ENCODE peak calls at places on chromosomes 6 and 20, in four cellular contexts. One of them, this sample, is unnamed.

GRCh38 chr6:23349521-23350147 is 776.4 kb upstream of the NRSN1 start:
- DNase-seq in HEK293T: no peak
- DNase-seq in GM12878: no peak
- DNase-seq in HepG2: no peak
- DNase-seq in this sample: peak

GRCh38 chr6:6057442-6058053 is 50.8 kb upstream of the NRN1 start:
- DNase-seq in HepG2: peak
- DNase-seq in GM12878: peak
- DNase-seq in HEK293T: peak
- DNase-seq in this sample: peak

GRCh38 chr6:129136751-129137150 is 253.8 kb downstream of the LAMA2 start:
- DNase-seq in GM12878: no peak
- DNase-seq in HEK293T: no peak
- DNase-seq in HepG2: no peak
- DNase-seq in this sample: no peak

GRCh38 chr6:130434174-130434873 is 68.5 kb downstream of the TMEM200A start:
- DNase-seq in HepG2: no peak
- DNase-seq in HEK293T: no peak
- DNase-seq in GM12878: no peak
- DNase-seq in this sample: peak

GRCh38 chr6:28789553-28790083 is 134.2 kb downstream of the TRIM27 start:
- DNase-seq in HEK293T: no peak
- DNase-seq in HepG2: peak
- DNase-seq in GM12878: no peak
- DNase-seq in this sample: peak

GRCh38 chr6:145904878-145905277 is 59.3 kb downstream of the SHPRH start:
- DNase-seq in GM12878: no peak
- DNase-seq in HEK293T: no peak
- DNase-seq in HepG2: no peak
- DNase-seq in this sample: no peak

GRCh38 chr20:58017237-58017969 is 211.1 kb downstream of the ANKRD60 start:
- DNase-seq in HepG2: peak
- DNase-seq in GM12878: no peak
- DNase-seq in HEK293T: no peak
- DNase-seq in this sample: peak

GRCh38 chr6:157323114-157323923 is at the start of gene TMEM242:
- DNase-seq in HepG2: peak
- DNase-seq in HEK293T: peak
- DNase-seq in GM12878: peak
- DNase-seq in this sample: peak

GRCh38 chr6:125839879-125840278 is 49.1 kb downstream of the NCOA7 start:
- DNase-seq in HEK293T: no peak
- DNase-seq in GM12878: no peak
- DNase-seq in HepG2: no peak
- DNase-seq in this sample: no peak

DNA sequence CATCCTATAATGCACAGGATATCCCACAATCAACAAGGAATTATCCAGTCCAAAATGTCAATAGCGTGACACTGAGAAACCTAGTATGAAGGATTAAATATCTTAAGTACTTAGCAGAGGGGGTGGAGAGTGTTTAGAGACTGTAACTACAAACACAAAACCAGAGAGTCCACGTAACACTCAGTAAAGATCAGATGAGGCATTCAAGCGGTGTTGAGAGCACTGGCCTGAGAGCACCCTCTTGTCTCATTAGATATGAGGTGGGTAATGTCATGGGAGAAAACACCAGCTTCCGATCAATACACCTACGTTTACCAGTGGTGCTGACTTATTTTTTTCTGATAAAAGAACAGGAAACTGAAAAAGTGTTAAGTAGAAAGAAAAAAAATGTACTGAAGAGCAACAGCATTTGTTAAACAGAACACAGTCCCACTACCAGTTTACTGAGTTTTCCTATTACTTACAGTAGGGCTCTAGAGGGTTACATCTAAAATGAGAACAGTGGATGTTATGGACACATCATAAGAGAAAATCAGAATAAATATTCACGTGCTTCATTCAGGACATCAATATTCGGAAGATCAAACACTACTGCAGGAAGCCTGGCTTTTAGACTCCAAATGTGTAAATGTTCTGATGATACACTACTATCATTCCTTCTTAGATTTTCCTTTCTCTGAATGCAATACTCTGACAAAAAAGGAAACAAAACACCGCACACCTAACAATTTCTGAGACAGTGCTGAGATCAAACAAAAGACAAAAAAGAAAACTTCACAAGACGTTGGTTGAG is 2.1 kb downstream of the FAM184A start:
- DNase-seq in HEK293T: no peak
- DNase-seq in HepG2: no peak
- DNase-seq in GM12878: no peak
- DNase-seq in this sample: no peak
- TF ChIP-seq SP1 in HEK293T: no peak
- TF ChIP-seq SP1 in HepG2: no peak
- TF ChIP-seq SP1 in GM12878: no peak
- TF ChIP-seq SP1 in this sample: no peak

GRCh38 chr20:44704551-44704971 is 10.6 kb upstream of the CCN5 start:
- DNase-seq in GM12878: no peak
- DNase-seq in HEK293T: no peak
- DNase-seq in HepG2: no peak
- DNase-seq in this sample: no peak
- TF ChIP-seq SP1 in GM12878: no peak
- TF ChIP-seq SP1 in HEK293T: no peak
- TF ChIP-seq SP1 in HepG2: no peak
- TF ChIP-seq SP1 in this sample: no peak

DNA sequence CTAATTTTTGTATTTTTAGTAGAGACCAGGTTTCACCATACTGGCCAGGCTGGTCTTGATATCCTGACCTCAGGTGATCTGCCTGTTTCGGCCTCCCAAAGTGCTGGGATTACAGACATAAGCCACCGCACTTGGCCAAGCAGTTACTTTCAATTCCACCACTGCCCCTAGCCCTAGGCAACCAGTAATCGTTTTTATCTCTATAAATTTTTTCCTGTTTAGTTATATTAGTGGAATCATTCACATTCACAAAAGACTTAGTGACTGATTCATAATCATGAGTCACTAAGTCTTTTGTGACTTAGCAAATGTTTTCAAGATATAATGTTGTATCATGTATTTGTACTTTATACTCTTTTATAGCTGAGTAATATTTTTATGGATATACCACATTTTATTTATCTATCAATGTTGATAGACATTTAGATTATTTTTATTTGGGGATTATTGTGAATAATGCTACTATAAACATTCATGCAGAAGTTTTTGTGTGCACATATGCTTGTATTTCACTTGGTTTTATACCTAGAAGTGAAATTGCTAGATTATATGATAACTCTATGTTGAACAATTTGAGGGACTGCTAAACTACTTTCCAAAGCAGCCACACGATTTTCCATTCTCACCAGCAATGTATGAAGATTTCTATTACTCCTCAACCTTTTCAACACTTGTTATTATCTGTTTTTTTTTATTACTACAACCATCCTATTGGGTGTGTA is 421.4 kb upstream of the ID4 start:
- DNase-seq in HepG2: no peak
- DNase-seq in HEK293T: no peak
- DNase-seq in GM12878: no peak
- DNase-seq in this sample: peak
- TF ChIP-seq SP1 in HepG2: no peak
- TF ChIP-seq SP1 in HEK293T: no peak
- TF ChIP-seq SP1 in GM12878: no peak
- TF ChIP-seq SP1 in this sample: peak

GRCh38 chr6:109202409-109203264 is 107.3 kb downstream of the CEP57L1 start:
- DNase-seq in HEK293T: no peak
- DNase-seq in HepG2: no peak
- DNase-seq in GM12878: no peak
- DNase-seq in this sample: no peak

DNA sequence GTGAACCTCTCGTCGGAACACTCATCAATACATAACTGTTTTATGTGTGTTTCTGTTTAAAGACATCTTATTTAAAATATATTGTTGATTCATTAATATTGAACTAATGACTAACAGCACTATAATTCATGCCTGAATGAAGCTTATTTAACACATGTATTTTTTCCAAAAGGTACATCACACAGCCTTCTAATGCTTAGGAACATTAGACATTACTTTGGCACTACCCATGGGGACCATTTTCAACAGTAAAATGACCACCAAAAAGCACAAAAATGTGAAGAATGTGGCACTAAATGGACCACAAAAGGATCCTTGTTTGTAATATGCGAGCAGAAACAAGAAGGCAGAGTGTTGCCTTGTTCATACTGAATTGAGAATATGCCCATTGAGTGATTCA is 109.2 kb downstream of the CEP57L1 start:
- DNase-seq in GM12878: no peak
- DNase-seq in HEK293T: no peak
- DNase-seq in HepG2: no peak
- DNase-seq in this sample: no peak
- TF ChIP-seq SP1 in GM12878: no peak
- TF ChIP-seq SP1 in HEK293T: no peak
- TF ChIP-seq SP1 in HepG2: no peak
- TF ChIP-seq SP1 in this sample: no peak

GRCh38 chr6:100065348-100065747 is 71.3 kb upstream of the MCHR2 start:
- DNase-seq in HepG2: no peak
- DNase-seq in GM12878: no peak
- DNase-seq in HEK293T: no peak
- DNase-seq in this sample: no peak
- TF ChIP-seq SP1 in HepG2: no peak
- TF ChIP-seq SP1 in GM12878: no peak
- TF ChIP-seq SP1 in HEK293T: no peak
- TF ChIP-seq SP1 in this sample: no peak

GRCh38 chr6:167828325-167828956 is 1.7 kb downstream of the AFDN start:
- DNase-seq in HEK293T: no peak
- DNase-seq in HepG2: no peak
- DNase-seq in GM12878: no peak
- DNase-seq in this sample: no peak
- TF ChIP-seq SP1 in HEK293T: no peak
- TF ChIP-seq SP1 in HepG2: no peak
- TF ChIP-seq SP1 in GM12878: no peak
- TF ChIP-seq SP1 in this sample: no peak

DNA sequence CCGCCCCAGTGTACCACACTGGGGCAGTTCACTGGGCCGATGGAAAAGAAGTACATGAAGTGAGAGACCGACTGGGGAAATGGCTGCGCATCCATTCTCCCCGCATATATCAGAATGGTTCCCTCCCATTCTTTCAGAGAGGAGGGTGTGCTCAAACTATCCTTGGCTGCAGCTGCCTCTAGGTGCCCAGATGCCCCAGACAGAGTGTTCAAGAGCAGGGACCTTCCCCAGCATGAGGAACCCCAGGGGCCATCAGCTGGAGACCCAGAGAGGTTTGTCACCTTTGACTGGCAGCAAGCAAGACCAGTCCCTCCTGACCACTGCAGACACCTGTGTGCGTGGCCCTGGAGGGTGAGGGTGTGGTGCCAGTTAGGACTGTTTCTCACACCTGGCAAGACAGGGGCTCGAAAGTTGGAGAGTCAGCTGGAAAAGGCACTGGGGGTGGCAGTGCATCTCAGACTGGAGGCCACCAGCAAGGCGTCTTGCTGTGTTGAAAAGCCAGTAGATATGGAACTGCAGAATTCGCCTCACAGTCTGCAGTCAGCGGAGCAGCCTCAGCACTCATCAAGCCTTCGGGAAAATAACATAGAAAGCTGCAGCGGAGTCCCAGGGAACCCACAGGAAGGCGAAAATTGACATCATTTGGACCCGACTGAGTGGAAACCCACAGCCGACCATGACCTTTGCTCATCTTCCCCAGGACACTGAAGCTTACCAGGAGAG is 76.7 kb downstream of the GPR6 start:
- DNase-seq in HEK293T: no peak
- DNase-seq in GM12878: no peak
- DNase-seq in HepG2: no peak
- DNase-seq in this sample: no peak
- TF ChIP-seq SP1 in HEK293T: no peak
- TF ChIP-seq SP1 in GM12878: no peak
- TF ChIP-seq SP1 in HepG2: no peak
- TF ChIP-seq SP1 in this sample: no peak

This sample was measured in HCT116.